ENCODE peak calls at places on chromosomes 13 and 19, in seven cellular contexts. V, C, L, J, U, S and K are unnamed samples.
A peak's percentile ranks its signal among the peaks of the same experiment; 100 is the strongest.

GRCh38 chr19:1275976-1276619 is 768 bp downstream of the FAM174C start:
- DNase-seq in L (no peak), V (no peak), U (no peak), J (no peak), S (peak; percentile 47), C (no peak), K (no peak)

GRCh38 chr13:113333076-113333475 is 30.9 kb downstream of the GRTP1 start:
- DNase-seq in J (no peak), C (no peak), S (no peak), U (no peak), V (no peak), L (no peak), K (no peak)

GRCh38 chr19:47881757-47882156 is 4.4 kb downstream of the SULT2A1 start:
- DNase-seq in S (no peak), U (peak; percentile 22), C (no peak), L (no peak), J (no peak), V (no peak), K (no peak)

GRCh38 chr19:29662604-29663404 is 2.5 kb upstream of the PLEKHF1 start:
- DNase-seq in V (no peak), S (peak; percentile 81), C (peak; percentile 71), J (peak; percentile 72), L (peak; percentile 65), U (peak; percentile 68), K (peak; percentile 10)

GRCh38 chr13:35953537-35954206 is 177.5 kb downstream of the DCLK1 start:
- DNase-seq in L (peak; percentile 87), C (peak; percentile 83), V (peak; percentile 13), J (peak; percentile 85), U (peak; percentile 69), S (peak; percentile 61), K (peak; percentile 4)

GRCh38 chr19:1558552-1558951 is 9.6 kb downstream of the MEX3D start:
- DNase-seq in V (no peak), L (no peak), J (no peak), U (no peak), C (no peak), S (no peak), K (no peak)

GRCh38 chr19:46813570-46814358 is 25.4 kb upstream of the SLC1A5 start:
- DNase-seq in C (peak; percentile 33), L (peak; percentile 89), J (no peak), U (peak; percentile 65), S (peak; percentile 75), V (no peak), K (no peak)

GRCh38 chr13:51000576-51001260 is 91.1 kb downstream of the RNASEH2B start:
- DNase-seq in S (peak; percentile 20), U (no peak), C (peak; percentile 51), J (peak; percentile 79), L (no peak), V (no peak), K (no peak)

GRCh38 chr13:23159205-23159586 is 21.6 kb upstream of the SGCG start:
- DNase-seq in L (peak; percentile 66), U (no peak), S (peak; percentile 12), J (no peak), C (no peak), V (no peak), K (peak; percentile 59)

GRCh38 chr13:29925457-29925856 is 75.0 kb upstream of the UBL3 start:
- DNase-seq in C (peak; percentile 76), V (no peak), U (peak; percentile 74), L (peak; percentile 60), S (peak; percentile 94), J (peak; percentile 95), K (no peak)

GRCh38 chr19:48379058-48379457 is 12.3 kb downstream of the KDELR1 start:
- DNase-seq in U (no peak), C (no peak), J (no peak), L (no peak), S (no peak), V (no peak), K (no peak)

GRCh38 chr19:17526922-17527321 is 15.5 kb downstream of the PGLS start:
- DNase-seq in S (no peak), V (no peak), U (peak; percentile 90), C (no peak), J (no peak), L (no peak), K (no peak)

GRCh38 chr13:114056205-114057013 is 76.0 kb downstream of the RASA3 start:
- DNase-seq in S (no peak), V (no peak), C (no peak), J (no peak), L (no peak), U (no peak), K (no peak)

DNA sequence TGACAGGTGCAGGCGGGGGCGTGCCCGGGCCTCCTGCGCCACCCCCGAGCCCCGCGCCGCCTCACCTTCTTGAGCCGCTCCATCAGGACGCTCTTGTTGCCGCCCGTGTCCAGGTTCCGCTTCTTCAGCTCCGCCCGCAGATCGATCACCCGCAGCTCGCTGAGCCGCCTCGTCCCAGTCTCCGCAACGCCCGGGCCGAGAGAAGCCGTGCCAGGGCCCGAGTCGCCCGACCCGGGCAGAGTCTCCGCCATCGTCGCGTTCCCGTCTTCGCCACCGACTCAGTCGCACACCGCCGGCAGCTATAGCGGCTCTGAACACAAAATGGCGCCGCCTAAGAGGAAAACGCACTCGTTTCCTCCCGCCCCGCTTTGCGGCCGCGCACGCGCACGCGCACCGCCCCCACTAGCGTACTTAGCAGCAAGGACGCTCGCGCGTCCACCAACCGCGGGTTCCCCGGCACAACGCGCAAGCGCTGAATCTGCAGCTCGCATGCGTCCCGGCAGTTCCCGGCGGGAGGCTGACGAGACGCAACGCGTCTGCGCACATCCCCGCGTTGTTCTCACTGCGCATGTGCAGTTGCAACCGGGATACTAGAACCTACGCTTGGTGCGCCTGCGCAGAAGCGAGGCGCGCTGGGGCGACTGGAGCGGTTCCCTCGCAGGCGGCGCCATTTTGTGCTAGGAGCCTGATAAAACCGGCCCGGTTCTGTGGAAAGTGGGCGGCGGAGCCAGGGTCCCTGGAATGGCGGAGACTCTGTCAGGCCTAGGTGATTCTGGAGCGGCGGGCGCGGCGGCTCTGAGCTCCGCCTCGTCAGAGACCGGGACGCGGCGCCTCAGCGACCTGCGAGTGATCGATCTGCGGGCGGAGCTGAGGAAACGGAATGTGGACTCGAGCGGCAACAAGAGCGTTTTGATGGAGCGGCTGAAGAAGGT is at the start of the genes SAFB and SAFB2:
- DNase-seq in S (peak; percentile 99), L (peak; percentile 98), V (peak; percentile 99), J (peak; percentile 99), C (peak; percentile 100), U (peak; percentile 100), K (peak; percentile 100)
- TF ChIP-seq POLR2A in S (peak; percentile 95), L (peak; percentile 75), V (peak; percentile 95), J (peak; percentile 96), C (peak; percentile 98), U (peak; percentile 90), K (peak; percentile 96)

GRCh38 chr19:41870401-41870873 is 6.6 kb upstream of the CD79A start:
- DNase-seq in V (no peak), S (no peak), C (no peak), L (no peak), J (no peak), U (no peak), K (peak; percentile 38)

GRCh38 chr19:41871573-41872383 is 5.3 kb upstream of the CD79A start:
- DNase-seq in L (no peak), C (no peak), S (no peak), J (no peak), V (no peak), U (peak; percentile 93), K (no peak)

GRCh38 chr19:41869374-41869955 is 7.6 kb upstream of the CD79A start:
- DNase-seq in C (no peak), S (no peak), L (no peak), V (no peak), U (no peak), J (no peak), K (no peak)

GRCh38 chr19:41872775-41873647 is 4.1 kb upstream of the CD79A start:
- DNase-seq in V (peak; percentile 63), U (peak; percentile 93), J (no peak), S (peak; percentile 86), C (no peak), L (peak; percentile 64), K (peak; percentile 56)

DNA sequence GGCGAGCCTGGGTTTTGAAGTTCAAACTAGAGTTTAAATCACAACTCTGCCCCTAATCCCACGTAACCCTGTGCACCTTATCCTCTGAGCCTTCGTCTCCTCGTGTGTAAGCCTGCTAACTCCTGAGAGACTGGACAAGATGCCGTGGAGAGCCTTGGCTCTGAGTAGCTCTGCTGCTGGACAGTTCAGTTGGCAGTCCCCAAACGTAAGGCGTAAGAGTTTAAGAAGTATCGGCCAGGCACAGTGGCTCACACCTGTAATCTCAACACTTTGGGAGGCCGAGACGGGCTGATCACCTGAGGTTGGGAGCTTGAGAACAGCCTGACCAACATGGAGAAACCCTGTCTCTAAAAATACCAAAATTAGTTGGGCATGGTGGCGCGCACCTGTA is 4.7 kb upstream of the CD79A start:
- DNase-seq in V (no peak), U (no peak), C (no peak), J (no peak), L (no peak), S (no peak), K (no peak)
- TF ChIP-seq POLR2A in V (no peak), U (no peak), C (no peak), J (no peak), L (no peak), S (no peak), K (no peak)

GRCh38 chr19:4066176-4066606 is 508 bp downstream of the ZBTB7A start:
- DNase-seq in C (no peak), V (no peak), S (no peak), J (no peak), L (peak; percentile 54), U (peak; percentile 81), K (no peak)

GRCh38 chr19:4066682-4067395 is at the start of gene ZBTB7A:
- DNase-seq in S (peak; percentile 90), U (peak; percentile 96), V (peak; percentile 53), C (peak; percentile 81), J (peak; percentile 89), L (peak; percentile 91), K (peak; percentile 98)

GRCh38 chr19:4069331-4069959 is 2.7 kb upstream of the ZBTB7A start:
- DNase-seq in J (no peak), C (no peak), V (no peak), L (no peak), S (no peak), U (peak; percentile 84), K (no peak)

GRCh38 chr19:4068058-4068966 is 1.6 kb upstream of the ZBTB7A start:
- DNase-seq in L (no peak), J (no peak), S (no peak), U (peak; percentile 76), V (no peak), C (no peak), K (no peak)

GRCh38 chr19:4067396-4068057 is 828 bp upstream of the ZBTB7A start:
- DNase-seq in J (no peak), L (no peak), V (no peak), S (peak; percentile 50), C (no peak), U (no peak), K (peak; percentile 89)
- TF ChIP-seq POLR2A in J (no peak), L (no peak), V (no peak), S (peak; percentile 42), C (peak; percentile 20), U (peak; percentile 18), K (peak; percentile 17)

DNA sequence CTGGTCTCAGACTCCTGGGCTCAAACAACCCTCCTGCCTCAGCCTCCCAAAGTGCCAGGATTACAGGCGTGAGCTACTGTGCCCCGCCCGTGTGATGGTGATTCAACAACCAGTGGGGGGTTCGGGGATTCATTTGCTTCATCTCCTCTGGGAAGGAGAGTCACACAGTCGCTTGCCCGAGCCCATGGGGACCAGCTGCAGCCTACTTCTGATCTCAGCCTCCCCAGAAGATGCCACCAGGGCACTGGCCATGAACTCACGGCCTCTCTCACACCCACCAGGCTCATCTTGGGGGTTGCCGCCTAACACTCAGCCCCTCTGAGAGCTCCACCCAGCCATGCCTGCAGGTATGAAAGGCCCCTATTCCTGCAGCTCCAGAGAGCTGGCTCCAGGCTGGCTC is 6.8 kb downstream of the TOMM40 start:
- DNase-seq in C (no peak), L (no peak), V (no peak), J (no peak), S (no peak), U (no peak), K (no peak)
- TF ChIP-seq POLR2A in C (no peak), L (no peak), V (no peak), J (no peak), S (no peak), U (no peak), K (no peak)